ENCODE peak calls at places on chromosomes 11 and 22, in ten cellular contexts. One of them, this sample, is unnamed.

GRCh38 chr11:69393178-69393832 is 88.2 kb upstream of the LINC01488 start:
- DNase-seq in amniotic stem cell: no peak
- DNase-seq in H54: no peak
- DNase-seq in NCI-H2081: no peak
- DNase-seq in activated CD8-positive, alpha-beta memory T cell treated with anti-CD3 and anti-CD28 coated beads, Interleukin-2, amount 50 U/mL, for 48 hours: no peak
- DNase-seq in WTC11: no peak
- DNase-seq in stimulated activated CD8-positive, alpha-beta memory T cell treated with anti-CD3 and anti-CD28 coated beads, Interleukin-15, amount 100 ng/mL, for 1 hour: no peak
- DNase-seq in spleen: peak
- DNase-seq in A549: no peak
- DNase-seq in activated naive CD8-positive, alpha-beta T cell treated with anti-CD3 and anti-CD28 coated beads, Interleukin-2, amount 50 U/mL, for 24 hours: no peak
- DNase-seq in this sample: no peak

GRCh38 chr11:46247090-46247489 is 30.4 kb upstream of the CREB3L1 start:
- DNase-seq in amniotic stem cell: no peak
- DNase-seq in H54: peak
- DNase-seq in NCI-H2081: no peak
- DNase-seq in activated CD8-positive, alpha-beta memory T cell treated with anti-CD3 and anti-CD28 coated beads, Interleukin-2, amount 50 U/mL, for 48 hours: no peak
- DNase-seq in WTC11: no peak
- DNase-seq in stimulated activated CD8-positive, alpha-beta memory T cell treated with anti-CD3 and anti-CD28 coated beads, Interleukin-15, amount 100 ng/mL, for 1 hour: no peak
- DNase-seq in spleen: no peak
- DNase-seq in A549: no peak
- DNase-seq in activated naive CD8-positive, alpha-beta T cell treated with anti-CD3 and anti-CD28 coated beads, Interleukin-2, amount 50 U/mL, for 24 hours: no peak
- DNase-seq in this sample: peak

GRCh38 chr22:24400726-24401596 is 26.4 kb upstream of the ADORA2A start:
- DNase-seq in amniotic stem cell: no peak
- DNase-seq in H54: no peak
- DNase-seq in NCI-H2081: no peak
- DNase-seq in activated CD8-positive, alpha-beta memory T cell treated with anti-CD3 and anti-CD28 coated beads, Interleukin-2, amount 50 U/mL, for 48 hours: no peak
- DNase-seq in WTC11: no peak
- DNase-seq in stimulated activated CD8-positive, alpha-beta memory T cell treated with anti-CD3 and anti-CD28 coated beads, Interleukin-15, amount 100 ng/mL, for 1 hour: no peak
- DNase-seq in spleen: no peak
- DNase-seq in A549: no peak
- DNase-seq in activated naive CD8-positive, alpha-beta T cell treated with anti-CD3 and anti-CD28 coated beads, Interleukin-2, amount 50 U/mL, for 24 hours: no peak
- DNase-seq in this sample: peak

GRCh38 chr11:394858-395655 is 1.0 kb downstream of the PKP3 start:
- DNase-seq in amniotic stem cell: no peak
- DNase-seq in H54: no peak
- DNase-seq in NCI-H2081: no peak
- DNase-seq in activated CD8-positive, alpha-beta memory T cell treated with anti-CD3 and anti-CD28 coated beads, Interleukin-2, amount 50 U/mL, for 48 hours: no peak
- DNase-seq in WTC11: no peak
- DNase-seq in stimulated activated CD8-positive, alpha-beta memory T cell treated with anti-CD3 and anti-CD28 coated beads, Interleukin-15, amount 100 ng/mL, for 1 hour: no peak
- DNase-seq in spleen: no peak
- DNase-seq in A549: no peak
- DNase-seq in activated naive CD8-positive, alpha-beta T cell treated with anti-CD3 and anti-CD28 coated beads, Interleukin-2, amount 50 U/mL, for 24 hours: no peak
- DNase-seq in this sample: no peak

GRCh38 chr22:22697377-22698120 is 53.1 kb downstream of the GGTLC2 start:
- DNase-seq in amniotic stem cell: no peak
- DNase-seq in H54: no peak
- DNase-seq in NCI-H2081: no peak
- DNase-seq in activated CD8-positive, alpha-beta memory T cell treated with anti-CD3 and anti-CD28 coated beads, Interleukin-2, amount 50 U/mL, for 48 hours: no peak
- DNase-seq in WTC11: peak
- DNase-seq in stimulated activated CD8-positive, alpha-beta memory T cell treated with anti-CD3 and anti-CD28 coated beads, Interleukin-15, amount 100 ng/mL, for 1 hour: no peak
- DNase-seq in spleen: no peak
- DNase-seq in A549: no peak
- DNase-seq in activated naive CD8-positive, alpha-beta T cell treated with anti-CD3 and anti-CD28 coated beads, Interleukin-2, amount 50 U/mL, for 24 hours: no peak
- DNase-seq in this sample: no peak

GRCh38 chr11:70038034-70038834 is 39.9 kb upstream of the ANO1 start:
- DNase-seq in amniotic stem cell: no peak
- DNase-seq in H54: no peak
- DNase-seq in NCI-H2081: no peak
- DNase-seq in activated CD8-positive, alpha-beta memory T cell treated with anti-CD3 and anti-CD28 coated beads, Interleukin-2, amount 50 U/mL, for 48 hours: no peak
- DNase-seq in WTC11: no peak
- DNase-seq in stimulated activated CD8-positive, alpha-beta memory T cell treated with anti-CD3 and anti-CD28 coated beads, Interleukin-15, amount 100 ng/mL, for 1 hour: no peak
- DNase-seq in spleen: no peak
- DNase-seq in A549: no peak
- DNase-seq in activated naive CD8-positive, alpha-beta T cell treated with anti-CD3 and anti-CD28 coated beads, Interleukin-2, amount 50 U/mL, for 24 hours: no peak
- DNase-seq in this sample: no peak

GRCh38 chr22:35604671-35605457 is 12.3 kb downstream of the MB start:
- DNase-seq in amniotic stem cell: no peak
- DNase-seq in H54: no peak
- DNase-seq in NCI-H2081: no peak
- DNase-seq in activated CD8-positive, alpha-beta memory T cell treated with anti-CD3 and anti-CD28 coated beads, Interleukin-2, amount 50 U/mL, for 48 hours: peak
- DNase-seq in WTC11: no peak
- DNase-seq in stimulated activated CD8-positive, alpha-beta memory T cell treated with anti-CD3 and anti-CD28 coated beads, Interleukin-15, amount 100 ng/mL, for 1 hour: no peak
- DNase-seq in spleen: no peak
- DNase-seq in A549: no peak
- DNase-seq in activated naive CD8-positive, alpha-beta T cell treated with anti-CD3 and anti-CD28 coated beads, Interleukin-2, amount 50 U/mL, for 24 hours: peak
- DNase-seq in this sample: peak

GRCh38 chr11:24575392-24575791 is 78.5 kb downstream of the LUZP2 start:
- DNase-seq in amniotic stem cell: peak
- DNase-seq in H54: no peak
- DNase-seq in NCI-H2081: no peak
- DNase-seq in activated CD8-positive, alpha-beta memory T cell treated with anti-CD3 and anti-CD28 coated beads, Interleukin-2, amount 50 U/mL, for 48 hours: no peak
- DNase-seq in WTC11: no peak
- DNase-seq in stimulated activated CD8-positive, alpha-beta memory T cell treated with anti-CD3 and anti-CD28 coated beads, Interleukin-15, amount 100 ng/mL, for 1 hour: no peak
- DNase-seq in spleen: no peak
- DNase-seq in A549: no peak
- DNase-seq in activated naive CD8-positive, alpha-beta T cell treated with anti-CD3 and anti-CD28 coated beads, Interleukin-2, amount 50 U/mL, for 24 hours: no peak
- DNase-seq in this sample: peak

GRCh38 chr11:57049749-57050148 is 61.0 kb downstream of the OR5AK2 start:
- DNase-seq in amniotic stem cell: no peak
- DNase-seq in H54: no peak
- DNase-seq in NCI-H2081: no peak
- DNase-seq in activated CD8-positive, alpha-beta memory T cell treated with anti-CD3 and anti-CD28 coated beads, Interleukin-2, amount 50 U/mL, for 48 hours: no peak
- DNase-seq in WTC11: no peak
- DNase-seq in stimulated activated CD8-positive, alpha-beta memory T cell treated with anti-CD3 and anti-CD28 coated beads, Interleukin-15, amount 100 ng/mL, for 1 hour: no peak
- DNase-seq in spleen: no peak
- DNase-seq in A549: no peak
- DNase-seq in activated naive CD8-positive, alpha-beta T cell treated with anti-CD3 and anti-CD28 coated beads, Interleukin-2, amount 50 U/mL, for 24 hours: no peak
- DNase-seq in this sample: no peak

GRCh38 chr11:119728226-119728626 is 774 bp downstream of the NECTIN1 start:
- DNase-seq in amniotic stem cell: no peak
- DNase-seq in H54: peak
- DNase-seq in NCI-H2081: no peak
- DNase-seq in activated CD8-positive, alpha-beta memory T cell treated with anti-CD3 and anti-CD28 coated beads, Interleukin-2, amount 50 U/mL, for 48 hours: no peak
- DNase-seq in WTC11: no peak
- DNase-seq in stimulated activated CD8-positive, alpha-beta memory T cell treated with anti-CD3 and anti-CD28 coated beads, Interleukin-15, amount 100 ng/mL, for 1 hour: no peak
- DNase-seq in spleen: peak
- DNase-seq in A549: peak
- DNase-seq in activated naive CD8-positive, alpha-beta T cell treated with anti-CD3 and anti-CD28 coated beads, Interleukin-2, amount 50 U/mL, for 24 hours: no peak
- DNase-seq in this sample: peak

GRCh38 chr11:6794637-6795036 is 4.9 kb downstream of the OR6A2 start:
- DNase-seq in amniotic stem cell: no peak
- DNase-seq in H54: no peak
- DNase-seq in NCI-H2081: no peak
- DNase-seq in activated CD8-positive, alpha-beta memory T cell treated with anti-CD3 and anti-CD28 coated beads, Interleukin-2, amount 50 U/mL, for 48 hours: no peak
- DNase-seq in WTC11: no peak
- DNase-seq in stimulated activated CD8-positive, alpha-beta memory T cell treated with anti-CD3 and anti-CD28 coated beads, Interleukin-15, amount 100 ng/mL, for 1 hour: no peak
- DNase-seq in spleen: no peak
- DNase-seq in A549: no peak
- DNase-seq in activated naive CD8-positive, alpha-beta T cell treated with anti-CD3 and anti-CD28 coated beads, Interleukin-2, amount 50 U/mL, for 24 hours: no peak
- DNase-seq in this sample: no peak

GRCh38 chr22:49608228-49608627 is 219.4 kb downstream of the BRD1 start:
- DNase-seq in amniotic stem cell: no peak
- DNase-seq in H54: no peak
- DNase-seq in NCI-H2081: no peak
- DNase-seq in activated CD8-positive, alpha-beta memory T cell treated with anti-CD3 and anti-CD28 coated beads, Interleukin-2, amount 50 U/mL, for 48 hours: no peak
- DNase-seq in WTC11: no peak
- DNase-seq in stimulated activated CD8-positive, alpha-beta memory T cell treated with anti-CD3 and anti-CD28 coated beads, Interleukin-15, amount 100 ng/mL, for 1 hour: no peak
- DNase-seq in spleen: peak
- DNase-seq in A549: no peak
- DNase-seq in activated naive CD8-positive, alpha-beta T cell treated with anti-CD3 and anti-CD28 coated beads, Interleukin-2, amount 50 U/mL, for 24 hours: no peak
- DNase-seq in this sample: no peak

GRCh38 chr11:75718406-75719088 is 909 bp downstream of the MOGAT2 start:
- DNase-seq in amniotic stem cell: no peak
- DNase-seq in H54: no peak
- DNase-seq in NCI-H2081: no peak
- DNase-seq in activated CD8-positive, alpha-beta memory T cell treated with anti-CD3 and anti-CD28 coated beads, Interleukin-2, amount 50 U/mL, for 48 hours: no peak
- DNase-seq in WTC11: no peak
- DNase-seq in stimulated activated CD8-positive, alpha-beta memory T cell treated with anti-CD3 and anti-CD28 coated beads, Interleukin-15, amount 100 ng/mL, for 1 hour: no peak
- DNase-seq in spleen: no peak
- DNase-seq in A549: no peak
- DNase-seq in activated naive CD8-positive, alpha-beta T cell treated with anti-CD3 and anti-CD28 coated beads, Interleukin-2, amount 50 U/mL, for 24 hours: no peak
- DNase-seq in this sample: no peak

GRCh38 chr11:32094931-32095330 is 4.1 kb downstream of the RCN1 start:
- DNase-seq in amniotic stem cell: no peak
- DNase-seq in H54: no peak
- DNase-seq in NCI-H2081: no peak
- DNase-seq in activated CD8-positive, alpha-beta memory T cell treated with anti-CD3 and anti-CD28 coated beads, Interleukin-2, amount 50 U/mL, for 48 hours: no peak
- DNase-seq in WTC11: no peak
- DNase-seq in stimulated activated CD8-positive, alpha-beta memory T cell treated with anti-CD3 and anti-CD28 coated beads, Interleukin-15, amount 100 ng/mL, for 1 hour: no peak
- DNase-seq in spleen: no peak
- DNase-seq in A549: no peak
- DNase-seq in activated naive CD8-positive, alpha-beta T cell treated with anti-CD3 and anti-CD28 coated beads, Interleukin-2, amount 50 U/mL, for 24 hours: no peak
- DNase-seq in this sample: no peak

GRCh38 chr22:24926849-24927579 is 19.5 kb downstream of the LHFPL7 start:
- DNase-seq in amniotic stem cell: no peak
- DNase-seq in H54: no peak
- DNase-seq in NCI-H2081: no peak
- DNase-seq in activated CD8-positive, alpha-beta memory T cell treated with anti-CD3 and anti-CD28 coated beads, Interleukin-2, amount 50 U/mL, for 48 hours: no peak
- DNase-seq in WTC11: no peak
- DNase-seq in stimulated activated CD8-positive, alpha-beta memory T cell treated with anti-CD3 and anti-CD28 coated beads, Interleukin-15, amount 100 ng/mL, for 1 hour: no peak
- DNase-seq in spleen: no peak
- DNase-seq in A549: no peak
- DNase-seq in activated naive CD8-positive, alpha-beta T cell treated with anti-CD3 and anti-CD28 coated beads, Interleukin-2, amount 50 U/mL, for 24 hours: no peak
- DNase-seq in this sample: peak

GRCh38 chr11:47272706-47273105 is 2.8 kb downstream of the MADD start:
- DNase-seq in amniotic stem cell: no peak
- DNase-seq in H54: peak
- DNase-seq in NCI-H2081: no peak
- DNase-seq in activated CD8-positive, alpha-beta memory T cell treated with anti-CD3 and anti-CD28 coated beads, Interleukin-2, amount 50 U/mL, for 48 hours: no peak
- DNase-seq in WTC11: no peak
- DNase-seq in stimulated activated CD8-positive, alpha-beta memory T cell treated with anti-CD3 and anti-CD28 coated beads, Interleukin-15, amount 100 ng/mL, for 1 hour: no peak
- DNase-seq in spleen: no peak
- DNase-seq in A549: no peak
- DNase-seq in activated naive CD8-positive, alpha-beta T cell treated with anti-CD3 and anti-CD28 coated beads, Interleukin-2, amount 50 U/mL, for 24 hours: no peak
- DNase-seq in this sample: no peak

GRCh38 chr11:110497204-110497987 is 67.6 kb downstream of the FDX1 start:
- DNase-seq in amniotic stem cell: no peak
- DNase-seq in H54: no peak
- DNase-seq in NCI-H2081: no peak
- DNase-seq in activated CD8-positive, alpha-beta memory T cell treated with anti-CD3 and anti-CD28 coated beads, Interleukin-2, amount 50 U/mL, for 48 hours: no peak
- DNase-seq in WTC11: no peak
- DNase-seq in stimulated activated CD8-positive, alpha-beta memory T cell treated with anti-CD3 and anti-CD28 coated beads, Interleukin-15, amount 100 ng/mL, for 1 hour: no peak
- DNase-seq in spleen: no peak
- DNase-seq in A549: no peak
- DNase-seq in activated naive CD8-positive, alpha-beta T cell treated with anti-CD3 and anti-CD28 coated beads, Interleukin-2, amount 50 U/mL, for 24 hours: no peak
- DNase-seq in this sample: no peak

GRCh38 chr11:113176971-113177370 is 137.4 kb upstream of the TTC12 start:
- DNase-seq in amniotic stem cell: peak
- DNase-seq in H54: no peak
- DNase-seq in NCI-H2081: no peak
- DNase-seq in activated CD8-positive, alpha-beta memory T cell treated with anti-CD3 and anti-CD28 coated beads, Interleukin-2, amount 50 U/mL, for 48 hours: no peak
- DNase-seq in WTC11: no peak
- DNase-seq in stimulated activated CD8-positive, alpha-beta memory T cell treated with anti-CD3 and anti-CD28 coated beads, Interleukin-15, amount 100 ng/mL, for 1 hour: no peak
- DNase-seq in spleen: no peak
- DNase-seq in A549: no peak
- DNase-seq in activated naive CD8-positive, alpha-beta T cell treated with anti-CD3 and anti-CD28 coated beads, Interleukin-2, amount 50 U/mL, for 24 hours: no peak
- DNase-seq in this sample: peak

GRCh38 chr11:2092464-2092910 is 46.7 kb downstream of the IGF2 start:
- DNase-seq in amniotic stem cell: no peak
- DNase-seq in H54: no peak
- DNase-seq in NCI-H2081: no peak
- DNase-seq in activated CD8-positive, alpha-beta memory T cell treated with anti-CD3 and anti-CD28 coated beads, Interleukin-2, amount 50 U/mL, for 48 hours: no peak
- DNase-seq in WTC11: no peak
- DNase-seq in stimulated activated CD8-positive, alpha-beta memory T cell treated with anti-CD3 and anti-CD28 coated beads, Interleukin-15, amount 100 ng/mL, for 1 hour: no peak
- DNase-seq in spleen: peak
- DNase-seq in A549: no peak
- DNase-seq in activated naive CD8-positive, alpha-beta T cell treated with anti-CD3 and anti-CD28 coated beads, Interleukin-2, amount 50 U/mL, for 24 hours: no peak
- DNase-seq in this sample: no peak

GRCh38 chr11:78886616-78887015 is 312.0 kb upstream of the NARS2 start:
- DNase-seq in amniotic stem cell: no peak
- DNase-seq in H54: no peak
- DNase-seq in NCI-H2081: no peak
- DNase-seq in activated CD8-positive, alpha-beta memory T cell treated with anti-CD3 and anti-CD28 coated beads, Interleukin-2, amount 50 U/mL, for 48 hours: no peak
- DNase-seq in WTC11: no peak
- DNase-seq in stimulated activated CD8-positive, alpha-beta memory T cell treated with anti-CD3 and anti-CD28 coated beads, Interleukin-15, amount 100 ng/mL, for 1 hour: no peak
- DNase-seq in spleen: no peak
- DNase-seq in A549: no peak
- DNase-seq in activated naive CD8-positive, alpha-beta T cell treated with anti-CD3 and anti-CD28 coated beads, Interleukin-2, amount 50 U/mL, for 24 hours: no peak
- DNase-seq in this sample: no peak

GRCh38 chr11:68960299-68961071 is 20.3 kb downstream of the MRGPRD start:
- DNase-seq in amniotic stem cell: no peak
- DNase-seq in H54: no peak
- DNase-seq in NCI-H2081: no peak
- DNase-seq in activated CD8-positive, alpha-beta memory T cell treated with anti-CD3 and anti-CD28 coated beads, Interleukin-2, amount 50 U/mL, for 48 hours: no peak
- DNase-seq in WTC11: no peak
- DNase-seq in stimulated activated CD8-positive, alpha-beta memory T cell treated with anti-CD3 and anti-CD28 coated beads, Interleukin-15, amount 100 ng/mL, for 1 hour: no peak
- DNase-seq in spleen: peak
- DNase-seq in A549: no peak
- DNase-seq in activated naive CD8-positive, alpha-beta T cell treated with anti-CD3 and anti-CD28 coated beads, Interleukin-2, amount 50 U/mL, for 24 hours: no peak
- DNase-seq in this sample: no peak

GRCh38 chr11:86818466-86819282 is 18.3 kb downstream of the PRSS23 start:
- DNase-seq in amniotic stem cell: peak
- DNase-seq in H54: no peak
- DNase-seq in NCI-H2081: peak
- DNase-seq in activated CD8-positive, alpha-beta memory T cell treated with anti-CD3 and anti-CD28 coated beads, Interleukin-2, amount 50 U/mL, for 48 hours: no peak
- DNase-seq in WTC11: no peak
- DNase-seq in stimulated activated CD8-positive, alpha-beta memory T cell treated with anti-CD3 and anti-CD28 coated beads, Interleukin-15, amount 100 ng/mL, for 1 hour: no peak
- DNase-seq in spleen: no peak
- DNase-seq in A549: peak
- DNase-seq in activated naive CD8-positive, alpha-beta T cell treated with anti-CD3 and anti-CD28 coated beads, Interleukin-2, amount 50 U/mL, for 24 hours: no peak
- DNase-seq in this sample: peak

GRCh38 chr22:39706406-39707150 is 136.0 kb downstream of the CACNA1I start:
- DNase-seq in amniotic stem cell: no peak
- DNase-seq in H54: no peak
- DNase-seq in NCI-H2081: no peak
- DNase-seq in activated CD8-positive, alpha-beta memory T cell treated with anti-CD3 and anti-CD28 coated beads, Interleukin-2, amount 50 U/mL, for 48 hours: no peak
- DNase-seq in WTC11: no peak
- DNase-seq in stimulated activated CD8-positive, alpha-beta memory T cell treated with anti-CD3 and anti-CD28 coated beads, Interleukin-15, amount 100 ng/mL, for 1 hour: no peak
- DNase-seq in spleen: no peak
- DNase-seq in A549: no peak
- DNase-seq in activated naive CD8-positive, alpha-beta T cell treated with anti-CD3 and anti-CD28 coated beads, Interleukin-2, amount 50 U/mL, for 24 hours: no peak
- DNase-seq in this sample: no peak

GRCh38 chr11:79249341-79249993 is 191.4 kb downstream of the TENM4 start:
- DNase-seq in amniotic stem cell: no peak
- DNase-seq in H54: no peak
- DNase-seq in NCI-H2081: no peak
- DNase-seq in activated CD8-positive, alpha-beta memory T cell treated with anti-CD3 and anti-CD28 coated beads, Interleukin-2, amount 50 U/mL, for 48 hours: no peak
- DNase-seq in WTC11: no peak
- DNase-seq in stimulated activated CD8-positive, alpha-beta memory T cell treated with anti-CD3 and anti-CD28 coated beads, Interleukin-15, amount 100 ng/mL, for 1 hour: no peak
- DNase-seq in spleen: no peak
- DNase-seq in A549: no peak
- DNase-seq in activated naive CD8-positive, alpha-beta T cell treated with anti-CD3 and anti-CD28 coated beads, Interleukin-2, amount 50 U/mL, for 24 hours: no peak
- DNase-seq in this sample: peak